ENCODE peak calls at places on chromosomes 1 and 21, in five cellular contexts. E is cardiac fibroblast, K is pancreas, U is Caco-2, N is neural crest cell. B is an unnamed sample.
A peak's percentile ranks its signal among the peaks of the same experiment; 100 is the strongest.

GRCh38 chr1:197948926-197949899 is 32.0 kb downstream of the LHX9 start:
- DNase-seq in E (no peak), K (no peak), U (no peak), N (no peak), B (no peak)

GRCh38 chr1:67144696-67145095 is 9.9 kb upstream of the C1orf141 start:
- DNase-seq in E (peak; percentile 17), K (no peak), U (no peak), N (no peak), B (no peak)

GRCh38 chr1:214551052-214551435 is 358 bp downstream of the PTPN14 start:
- DNase-seq in E (no peak), K (peak; percentile 76), U (peak; percentile 56), N (no peak), B (no peak)

GRCh38 chr21:36526104-36526503 is 46.2 kb upstream of the CLDN14 start:
- DNase-seq in E (no peak), K (no peak), U (no peak), N (no peak), B (no peak)

GRCh38 chr1:239676522-239677273 is 290.3 kb downstream of the CHRM3 start:
- DNase-seq in E (no peak), K (no peak), U (no peak), N (no peak), B (no peak)

GRCh38 chr1:43576521-43576920 is 45.8 kb downstream of the PTPRF start:
- DNase-seq in E (no peak), K (no peak), U (no peak), N (no peak), B (no peak)

GRCh38 chr1:30719406-30720270 is 3.7 kb downstream of the MATN1 start:
- DNase-seq in E (peak; percentile 73), K (no peak), U (peak; percentile 74), N (no peak), B (no peak)

GRCh38 chr1:89552481-89553194 is 28.0 kb downstream of the LRRC8B start:
- DNase-seq in E (peak; percentile 48), K (no peak), U (no peak), N (no peak), B (no peak)

GRCh38 chr1:75188892-75189291 is 54.7 kb downstream of the LHX8 start:
- DNase-seq in E (no peak), K (no peak), U (no peak), N (no peak), B (no peak)

GRCh38 chr1:116020668-116021272 is 44.5 kb downstream of the SLC22A15 start:
- DNase-seq in E (peak; percentile 78), K (peak; percentile 63), U (peak; percentile 67), N (peak; percentile 49), B (no peak)

GRCh38 chr1:234111458-234112142 is 207.1 kb downstream of the SLC35F3 start:
- DNase-seq in E (peak; percentile 14), K (peak; percentile 54), U (peak; percentile 67), N (peak; percentile 31), B (no peak)

GRCh38 chr1:178051071-178051470 is 42.8 kb upstream of the RASAL2 start:
- DNase-seq in E (peak; percentile 51), K (no peak), U (no peak), N (no peak), B (no peak)

GRCh38 chr1:20366766-20367602 is 76.3 kb downstream of the VWA5B1 start:
- DNase-seq in E (peak; percentile 57), K (peak; percentile 69), U (peak; percentile 67), N (peak; percentile 46), B (no peak)

GRCh38 chr1:17584539-17584938 is 45.0 kb downstream of the ARHGEF10L start:
- DNase-seq in E (no peak), K (no peak), U (no peak), N (no peak), B (no peak)

GRCh38 chr1:218273757-218274505 is 11.2 kb upstream of the RRP15 start:
- DNase-seq in E (no peak), K (no peak), U (no peak), N (no peak), B (no peak)

GRCh38 chr1:214241060-214241459 is 39.9 kb upstream of the SMYD2 start:
- DNase-seq in E (no peak), K (no peak), U (no peak), N (no peak), B (no peak)

GRCh38 chr1:205971082-205971481 is 27.8 kb upstream of the SLC26A9 start:
- DNase-seq in E (no peak), K (no peak), U (no peak), N (no peak), B (no peak)

B was measured in T-helper 22 cell.